ENCODE peak calls at places on chromosomes 1 and 21, in six cellular contexts. X is AML-193; O is activated CD8-positive, alpha-beta memory T cell treated with anti-CD3 and anti-CD28 coated beads, Interleukin-2, amount 50 U/mL, for 4 hours; G is stimulated activated CD4-positive, alpha-beta T cell treated with anti-CD3 and anti-CD28 coated beads, Interleukin-2, amount 100 ng/mL, for 48 hours; A is ELF-1; L is adipocyte. D is an unnamed sample.

GRCh38 chr1:201676061-201676644 is 137.2 kb downstream of the NAV1 start:
- DNase-seq in O (no peak), X (no peak), A (peak), G (no peak), L (peak), D (no peak)

GRCh38 chr1:154568165-154568815 is 712 bp downstream of the CHRNB2 start:
- DNase-seq in G (no peak), A (no peak), X (no peak), L (no peak), O (no peak), D (no peak)

GRCh38 chr1:182629674-182630073 is 25.5 kb upstream of the RGS16 start:
- DNase-seq in L (no peak), O (peak), A (no peak), G (peak), X (peak), D (peak)

GRCh38 chr1:182617734-182618288 is 13.6 kb upstream of the RGS16 start:
- DNase-seq in L (peak), G (no peak), X (no peak), O (no peak), A (no peak), D (no peak)

GRCh38 chr1:183877321-183877720 is 72.4 kb downstream of the RGL1 start:
- DNase-seq in G (no peak), A (no peak), L (peak), X (no peak), O (no peak), D (no peak)

GRCh38 chr1:20093940-20094391 is 24.0 kb downstream of the PLA2G5 start:
- DNase-seq in X (no peak), O (no peak), G (no peak), A (no peak), L (peak), D (no peak)

GRCh38 chr21:45476582-45476981 is 65.7 kb downstream of the SLC19A1 start:
- DNase-seq in O (no peak), G (no peak), A (no peak), X (no peak), L (no peak), D (no peak)

GRCh38 chr21:28705616-28706015 is 287.1 kb downstream of the LTN1 start:
- DNase-seq in X (no peak), A (no peak), G (no peak), L (no peak), O (no peak), D (no peak)

GRCh38 chr21:33543505-33544129 is 779 bp downstream of the SON start:
- DNase-seq in G (peak), L (peak), O (peak), X (no peak), A (peak), D (peak)

GRCh38 chr1:224116131-224116530 is 2.2 kb downstream of the FBXO28 start:
- DNase-seq in G (no peak), L (peak), A (no peak), X (peak), O (no peak), D (no peak)

GRCh38 chr1:29289493-29289892 is 53.2 kb downstream of the PTPRU start:
- DNase-seq in A (no peak), X (no peak), L (no peak), O (no peak), G (no peak), D (no peak)

GRCh38 chr1:19007491-19008441 is 51.3 kb upstream of the IFFO2 start:
- DNase-seq in A (no peak), X (no peak), G (no peak), O (no peak), L (no peak), D (no peak)

GRCh38 chr1:7284839-7285435 is 486.2 kb upstream of the VAMP3 start:
- DNase-seq in L (no peak), A (no peak), G (no peak), O (no peak), X (no peak), D (no peak)

GRCh38 chr21:21324297-21324696 is 326.1 kb downstream of the NCAM2 start:
- DNase-seq in G (no peak), A (no peak), L (no peak), X (no peak), O (no peak), D (no peak)

GRCh38 chr1:227058321-227058751 is 118.2 kb downstream of the COQ8A start:
- DNase-seq in O (no peak), X (no peak), G (no peak), L (peak), A (no peak), D (no peak)

GRCh38 chr21:27647921-27648320 is 681.0 kb upstream of the ADAMTS5 start:
- DNase-seq in L (no peak), O (no peak), G (no peak), A (no peak), X (no peak), D (no peak)

GRCh38 chr1:25676488-25676887 is 59.9 kb downstream of the MAN1C1 start:
- DNase-seq in A (no peak), G (no peak), O (no peak), L (no peak), X (no peak), D (no peak)

GRCh38 chr1:159817276-159818041 is 9.2 kb upstream of the SLAMF8 start:
- DNase-seq in G (no peak), L (peak), A (no peak), O (no peak), X (no peak), D (no peak)

GRCh38 chr1:147824776-147825175 is 64.4 kb upstream of the GJA5 start:
- DNase-seq in G (no peak), O (no peak), L (no peak), X (no peak), A (no peak), D (no peak)

GRCh38 chr1:74681001-74681400 is 7.4 kb upstream of the ERICH3 start:
- DNase-seq in X (no peak), L (no peak), O (no peak), G (no peak), A (no peak), D (no peak)

GRCh38 chr1:45864765-45865164 is 61.4 kb downstream of the MAST2 start:
- DNase-seq in L (peak), O (no peak), G (no peak), X (no peak), A (no peak), D (no peak)

GRCh38 chr1:208381481-208381880 is 137.3 kb upstream of the PLXNA2 start:
- DNase-seq in A (no peak), G (no peak), O (no peak), L (no peak), X (no peak), D (no peak)

GRCh38 chr1:75643460-75643859 is 32.5 kb upstream of the SLC44A5 start:
- DNase-seq in A (no peak), O (no peak), G (no peak), X (no peak), L (no peak), D (no peak)

GRCh38 chr1:65195495-65196417 is 47.8 kb downstream of the AK4 start:
- DNase-seq in G (no peak), O (no peak), L (no peak), A (no peak), X (no peak), D (no peak)

GRCh38 chr1:231037585-231038517 is 2.2 kb downstream of the FAM89A start:
- DNase-seq in O (no peak), X (no peak), A (peak), L (no peak), G (no peak), D (no peak)